ENCODE peak calls at places on chromosomes 13 and 19, in four cellular contexts. B is uterus, W is NB4, D is K562. H is an unnamed sample.

GRCh38 chr19:58352760-58353671 is at the start of gene A1BG:
- DNase-seq in D (no peak), B (no peak), W (no peak), H (no peak)

GRCh38 chr19:33194884-33195710 is 967 bp downstream of the LRP3 start:
- DNase-seq in W (peak; percentile 49), D (no peak), B (no peak), H (no peak)

GRCh38 chr13:109964164-109964563 is 177.8 kb upstream of the IRS2 start:
- DNase-seq in W (no peak), B (no peak), D (no peak), H (no peak)

GRCh38 chr19:2811735-2812413 is 7.8 kb upstream of the ZNF554 start:
- DNase-seq in W (no peak), B (no peak), D (no peak), H (no peak)

GRCh38 chr13:79307866-79308298 is 98.2 kb downstream of the RBM26 start:
- DNase-seq in D (no peak), B (no peak), W (no peak), H (no peak)

GRCh38 chr19:38617764-38618589 is at the start of gene MAP4K1:
- DNase-seq in D (no peak), B (no peak), W (peak; percentile 92), H (peak; percentile 62)

GRCh38 chr13:40158218-40158617 is 502.8 kb downstream of the COG6 start:
- DNase-seq in B (no peak), W (no peak), D (no peak), H (no peak)

GRCh38 chr19:35738021-35738886 is 4.0 kb downstream of the IGFLR1 start:
- DNase-seq in W (no peak), B (no peak), D (no peak), H (no peak)

GRCh38 chr13:24234200-24234915 is 73.8 kb downstream of the SPATA13 start:
- DNase-seq in D (no peak), W (no peak), B (no peak), H (no peak)

GRCh38 chr13:19864339-19865309 is 1.2 kb upstream of the ZMYM5 start:
- DNase-seq in W (peak; percentile 87), B (peak; percentile 67), D (peak; percentile 17), H (peak; percentile 90)
- TF ChIP-seq POLR2A in W (peak; percentile 48), B (no peak), D (peak; percentile 27), H (peak; percentile 44)

DNA sequence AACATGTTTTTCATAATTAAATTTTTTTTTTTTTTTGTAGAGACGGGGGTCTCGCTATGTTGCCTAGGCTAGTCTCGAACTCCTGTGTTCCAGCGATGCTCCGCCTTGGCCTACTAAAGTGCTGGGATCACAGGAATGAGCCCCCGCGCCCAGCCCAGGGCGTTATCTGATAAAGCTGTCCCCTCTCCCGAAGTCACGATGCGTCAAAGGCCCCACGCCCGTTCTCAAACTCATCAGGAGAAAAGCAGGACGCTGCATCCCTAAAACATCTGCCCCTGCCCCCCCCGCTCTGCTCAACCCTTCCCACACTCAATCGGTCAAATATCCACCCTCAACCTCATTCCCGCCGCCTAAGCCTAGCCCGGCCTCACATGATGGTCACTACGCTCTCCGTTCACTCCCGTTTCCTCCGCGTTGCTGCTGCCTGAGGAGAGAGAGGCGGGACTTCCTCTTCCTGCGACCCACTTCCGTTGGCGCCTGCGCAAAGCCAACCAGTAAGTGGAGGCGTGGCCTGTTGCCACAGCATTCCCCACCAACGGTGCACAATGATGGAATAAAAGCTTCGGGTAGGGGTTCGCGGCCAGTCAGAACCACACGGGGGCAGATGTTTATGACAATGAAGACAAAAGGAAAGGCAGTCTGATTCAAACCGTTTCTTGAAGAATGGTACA is at the start of gene SNRPD2:
- DNase-seq in B (peak; percentile 93), D (peak; percentile 89), W (peak; percentile 89), H (peak; percentile 96)
- TF ChIP-seq POLR2A in B (peak; percentile 80), D (peak; percentile 99), W (peak; percentile 90), H (peak; percentile 93)

DNA sequence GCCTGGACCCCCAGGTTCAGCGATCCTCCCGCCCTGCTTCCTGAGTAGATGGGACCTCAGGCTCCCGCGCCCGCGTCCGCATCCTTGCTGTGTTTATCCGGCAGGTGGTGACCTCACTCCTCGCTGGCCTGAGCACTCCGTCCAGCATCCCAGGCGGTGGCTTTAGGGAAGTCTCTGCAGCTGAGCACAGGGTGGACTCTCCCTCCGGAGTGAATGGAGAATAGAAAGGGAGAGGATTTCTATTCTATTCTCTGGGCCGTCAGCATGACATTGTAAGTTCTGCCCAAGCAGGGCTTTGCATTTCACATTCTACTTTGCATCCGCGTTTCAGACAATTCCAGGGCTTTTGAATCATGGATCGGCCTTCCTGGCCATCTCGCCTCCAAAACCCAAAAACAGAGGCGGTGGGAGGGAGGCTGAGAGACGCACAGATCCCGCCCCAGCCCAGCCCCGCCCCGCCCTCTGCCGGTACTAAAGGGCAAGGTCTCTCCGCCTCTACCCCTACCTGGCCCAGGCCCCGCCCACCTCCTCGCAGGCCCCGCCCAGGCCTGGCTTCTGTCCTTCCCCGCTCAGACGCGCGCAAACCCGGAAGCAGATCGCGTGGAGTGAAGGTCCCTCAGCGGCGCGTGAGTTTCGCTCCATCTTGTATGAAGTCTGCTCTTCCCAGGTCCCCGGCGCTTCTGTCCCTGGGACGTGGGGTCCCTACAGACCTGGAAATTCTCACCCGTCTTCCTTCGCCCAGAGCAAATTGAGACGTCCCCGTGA is at the start of gene ZNF525:
- DNase-seq in W (peak; percentile 91), B (peak; percentile 92), D (peak; percentile 86), H (peak; percentile 90)
- TF ChIP-seq POLR2A in W (peak; percentile 22), B (peak; percentile 44), D (peak; percentile 64), H (peak; percentile 44)

DNA sequence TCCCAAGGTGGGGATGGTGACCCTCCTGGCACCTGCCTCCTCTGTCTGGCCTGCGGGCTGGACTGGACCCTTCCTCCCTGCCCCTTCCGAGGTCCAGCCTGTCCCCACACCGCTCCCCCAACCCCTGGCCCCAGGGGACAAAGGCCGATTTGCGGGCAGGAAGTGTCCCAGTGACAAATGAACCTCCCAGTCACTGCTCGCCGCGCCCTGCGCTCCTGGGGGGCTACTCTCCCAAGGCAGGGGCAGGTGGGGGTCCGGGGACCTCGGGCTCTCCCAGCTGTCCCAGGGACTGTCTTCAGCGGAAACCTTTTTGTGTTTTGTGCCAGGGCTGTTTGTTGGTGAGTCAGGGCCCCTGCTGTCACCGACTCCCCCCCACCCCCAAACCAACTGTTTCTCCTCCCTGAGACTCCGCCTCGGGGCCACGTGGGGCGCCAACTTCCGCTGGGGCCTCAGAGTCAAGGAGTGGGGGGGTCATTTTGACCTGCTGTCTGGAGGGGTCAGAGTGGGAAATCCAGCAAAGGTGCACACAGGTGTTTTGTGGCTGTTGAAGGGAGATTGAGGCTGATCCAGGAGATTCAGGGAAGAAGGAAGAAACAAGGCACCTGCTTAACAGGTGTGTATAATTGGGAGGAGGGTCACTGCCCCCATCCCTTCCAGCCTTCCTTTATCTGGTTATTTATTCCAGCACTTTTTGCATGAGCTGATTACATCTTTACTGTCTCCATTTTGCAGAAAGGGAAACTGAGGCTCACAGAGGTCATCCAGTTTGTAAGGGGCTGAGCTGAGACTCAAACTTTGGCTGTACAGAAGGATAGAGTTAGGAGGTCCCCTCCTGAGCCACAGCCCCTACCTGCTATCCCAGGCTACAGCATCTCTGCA is 831 bp downstream of the PGPEP1 start:
- DNase-seq in D (peak; percentile 80), W (peak; percentile 87), B (peak; percentile 66), H (peak; percentile 75)
- TF ChIP-seq POLR2A in D (peak; percentile 74), W (no peak), B (no peak), H (no peak)

GRCh38 chr19:49362926-49363264 is 679 bp upstream of the TEAD2 start:
- DNase-seq in D (no peak), W (no peak), B (peak; percentile 65), H (no peak)

GRCh38 chr19:49362048-49362925 is at the start of gene TEAD2:
- DNase-seq in W (no peak), D (peak; percentile 83), B (peak; percentile 86), H (no peak)

GRCh38 chr19:49364083-49364687 is 508 bp downstream of the DKKL1 start:
- DNase-seq in D (peak; percentile 50), W (no peak), B (peak; percentile 55), H (no peak)

GRCh38 chr19:49361438-49362047 is 673 bp downstream of the TEAD2 start:
- DNase-seq in D (peak; percentile 91), W (no peak), B (peak; percentile 91), H (no peak)

GRCh38 chr19:49363265-49364082 is at the start of gene DKKL1:
- DNase-seq in D (peak; percentile 95), W (peak; percentile 44), B (peak; percentile 100), H (peak; percentile 92)
- TF ChIP-seq POLR2A in D (peak; percentile 61), W (no peak), B (peak; percentile 79), H (no peak)

DNA sequence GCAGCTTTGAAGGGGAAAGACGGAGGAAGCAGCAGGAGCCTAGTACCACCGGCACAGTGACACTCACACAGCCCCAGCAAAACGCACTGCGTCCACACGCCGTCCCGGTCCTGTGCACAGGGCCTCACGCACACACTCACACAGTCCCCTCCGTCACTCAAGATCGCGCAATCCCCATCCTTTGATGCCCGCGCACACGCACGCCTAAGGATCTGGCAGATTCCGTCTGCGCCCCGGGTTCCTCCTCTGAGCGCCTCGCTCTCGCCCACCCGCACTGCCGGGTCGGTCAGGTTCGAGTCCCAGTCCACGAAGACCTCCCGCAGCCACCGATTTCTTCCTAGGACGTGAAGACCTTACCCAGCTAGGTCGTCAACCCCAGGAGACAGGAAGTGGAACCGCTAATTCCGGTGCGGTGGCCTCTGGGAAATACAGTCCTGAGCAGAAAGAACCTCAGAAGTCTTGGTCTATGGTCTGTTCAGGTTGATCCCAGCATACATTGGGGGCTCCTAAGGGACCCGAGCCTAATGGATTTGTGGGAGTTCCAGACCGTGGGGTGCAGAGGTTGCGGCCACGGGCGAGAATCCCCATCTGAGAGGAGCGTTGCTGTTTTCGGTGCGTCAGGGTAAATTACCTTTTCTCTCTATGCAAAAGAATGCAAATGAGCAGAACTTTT is at the start of gene ZNF780B:
- DNase-seq in B (peak; percentile 24), W (peak; percentile 80), D (peak; percentile 43), H (peak; percentile 58)
- TF ChIP-seq POLR2A in B (no peak), W (peak; percentile 38), D (peak; percentile 69), H (peak; percentile 31)

H was measured in erythroblast.